ENCODE peak calls at places on chromosomes 12 and 14, in eight cellular contexts. One of them, this sample, is unnamed.

GRCh38 chr14:92759300-92759678 is 10.9 kb upstream of the LGMN start:
- DNase-seq in stimulated activated CD4-positive, alpha-beta T cell treated with anti-CD3 and anti-CD28 coated beads, TNF-alpha, amount 100 ng/mL, for 48 hours: no peak
- DNase-seq in pancreas: no peak
- DNase-seq in H7: no peak
- DNase-seq in posterior vena cava: no peak
- DNase-seq in amygdala: no peak
- DNase-seq in EH: peak
- DNase-seq in HCT116: no peak
- DNase-seq in this sample: no peak

GRCh38 chr14:57692671-57693070 is 173.2 kb downstream of the SLC35F4 start:
- DNase-seq in stimulated activated CD4-positive, alpha-beta T cell treated with anti-CD3 and anti-CD28 coated beads, TNF-alpha, amount 100 ng/mL, for 48 hours: no peak
- DNase-seq in pancreas: no peak
- DNase-seq in H7: no peak
- DNase-seq in posterior vena cava: no peak
- DNase-seq in amygdala: no peak
- DNase-seq in EH: peak
- DNase-seq in HCT116: peak
- DNase-seq in this sample: no peak

GRCh38 chr14:67515386-67516079 is 17.6 kb upstream of the PLEKHH1 start:
- DNase-seq in stimulated activated CD4-positive, alpha-beta T cell treated with anti-CD3 and anti-CD28 coated beads, TNF-alpha, amount 100 ng/mL, for 48 hours: no peak
- DNase-seq in pancreas: no peak
- DNase-seq in H7: peak
- DNase-seq in posterior vena cava: no peak
- DNase-seq in amygdala: no peak
- DNase-seq in EH: peak
- DNase-seq in HCT116: no peak
- DNase-seq in this sample: peak

GRCh38 chr12:123996581-123996980 is 23.6 kb downstream of the ZNF664 start:
- DNase-seq in stimulated activated CD4-positive, alpha-beta T cell treated with anti-CD3 and anti-CD28 coated beads, TNF-alpha, amount 100 ng/mL, for 48 hours: no peak
- DNase-seq in pancreas: no peak
- DNase-seq in H7: no peak
- DNase-seq in posterior vena cava: no peak
- DNase-seq in amygdala: no peak
- DNase-seq in EH: no peak
- DNase-seq in HCT116: no peak
- DNase-seq in this sample: no peak

GRCh38 chr12:5511644-5512584 is 80.0 kb downstream of the NTF3 start:
- DNase-seq in stimulated activated CD4-positive, alpha-beta T cell treated with anti-CD3 and anti-CD28 coated beads, TNF-alpha, amount 100 ng/mL, for 48 hours: no peak
- DNase-seq in pancreas: no peak
- DNase-seq in H7: peak
- DNase-seq in posterior vena cava: no peak
- DNase-seq in amygdala: no peak
- DNase-seq in EH: peak
- DNase-seq in HCT116: peak
- DNase-seq in this sample: peak

GRCh38 chr14:50875359-50876090 is 3.7 kb downstream of the ABHD12B start:
- DNase-seq in stimulated activated CD4-positive, alpha-beta T cell treated with anti-CD3 and anti-CD28 coated beads, TNF-alpha, amount 100 ng/mL, for 48 hours: peak
- DNase-seq in pancreas: no peak
- DNase-seq in H7: no peak
- DNase-seq in posterior vena cava: no peak
- DNase-seq in amygdala: no peak
- DNase-seq in EH: peak
- DNase-seq in HCT116: no peak
- DNase-seq in this sample: no peak

GRCh38 chr12:121392325-121392716 is 7.6 kb upstream of the RNF34 start:
- DNase-seq in stimulated activated CD4-positive, alpha-beta T cell treated with anti-CD3 and anti-CD28 coated beads, TNF-alpha, amount 100 ng/mL, for 48 hours: no peak
- DNase-seq in pancreas: no peak
- DNase-seq in H7: no peak
- DNase-seq in posterior vena cava: no peak
- DNase-seq in amygdala: no peak
- DNase-seq in EH: no peak
- DNase-seq in HCT116: no peak
- DNase-seq in this sample: no peak

GRCh38 chr12:26566186-26566585 is 266.8 kb downstream of the ITPR2 start:
- DNase-seq in stimulated activated CD4-positive, alpha-beta T cell treated with anti-CD3 and anti-CD28 coated beads, TNF-alpha, amount 100 ng/mL, for 48 hours: no peak
- DNase-seq in pancreas: no peak
- DNase-seq in H7: no peak
- DNase-seq in posterior vena cava: no peak
- DNase-seq in amygdala: no peak
- DNase-seq in EH: no peak
- DNase-seq in HCT116: no peak
- DNase-seq in this sample: no peak

GRCh38 chr12:4828176-4828575 is 81.5 kb upstream of the KCNA1 start:
- DNase-seq in stimulated activated CD4-positive, alpha-beta T cell treated with anti-CD3 and anti-CD28 coated beads, TNF-alpha, amount 100 ng/mL, for 48 hours: no peak
- DNase-seq in pancreas: no peak
- DNase-seq in H7: no peak
- DNase-seq in posterior vena cava: no peak
- DNase-seq in amygdala: no peak
- DNase-seq in EH: no peak
- DNase-seq in HCT116: no peak
- DNase-seq in this sample: no peak

GRCh38 chr14:21498540-21499526 is 12.3 kb downstream of the METTL3 start:
- DNase-seq in stimulated activated CD4-positive, alpha-beta T cell treated with anti-CD3 and anti-CD28 coated beads, TNF-alpha, amount 100 ng/mL, for 48 hours: no peak
- DNase-seq in pancreas: no peak
- DNase-seq in H7: peak
- DNase-seq in posterior vena cava: no peak
- DNase-seq in amygdala: no peak
- DNase-seq in EH: peak
- DNase-seq in HCT116: peak
- DNase-seq in this sample: no peak

GRCh38 chr14:94679106-94679819 is 67.1 kb downstream of the SERPINA3 start:
- DNase-seq in stimulated activated CD4-positive, alpha-beta T cell treated with anti-CD3 and anti-CD28 coated beads, TNF-alpha, amount 100 ng/mL, for 48 hours: no peak
- DNase-seq in pancreas: no peak
- DNase-seq in H7: no peak
- DNase-seq in posterior vena cava: no peak
- DNase-seq in amygdala: no peak
- DNase-seq in EH: no peak
- DNase-seq in HCT116: no peak
- DNase-seq in this sample: no peak

GRCh38 chr12:54352891-54353874 is 11.1 kb downstream of the GPR84 start:
- DNase-seq in stimulated activated CD4-positive, alpha-beta T cell treated with anti-CD3 and anti-CD28 coated beads, TNF-alpha, amount 100 ng/mL, for 48 hours: no peak
- DNase-seq in pancreas: peak
- DNase-seq in H7: peak
- DNase-seq in posterior vena cava: no peak
- DNase-seq in amygdala: peak
- DNase-seq in EH: peak
- DNase-seq in HCT116: no peak
- DNase-seq in this sample: no peak

GRCh38 chr14:21840765-21841164 is 167.1 kb upstream of the OR4E1 start:
- DNase-seq in stimulated activated CD4-positive, alpha-beta T cell treated with anti-CD3 and anti-CD28 coated beads, TNF-alpha, amount 100 ng/mL, for 48 hours: no peak
- DNase-seq in pancreas: no peak
- DNase-seq in H7: peak
- DNase-seq in posterior vena cava: no peak
- DNase-seq in amygdala: no peak
- DNase-seq in EH: no peak
- DNase-seq in HCT116: peak
- DNase-seq in this sample: no peak

GRCh38 chr12:46446645-46447044 is 74.1 kb upstream of the SLC38A2 start:
- DNase-seq in stimulated activated CD4-positive, alpha-beta T cell treated with anti-CD3 and anti-CD28 coated beads, TNF-alpha, amount 100 ng/mL, for 48 hours: no peak
- DNase-seq in pancreas: no peak
- DNase-seq in H7: no peak
- DNase-seq in posterior vena cava: no peak
- DNase-seq in amygdala: no peak
- DNase-seq in EH: no peak
- DNase-seq in HCT116: no peak
- DNase-seq in this sample: no peak

GRCh38 chr12:71871116-71871515 is 31.6 kb downstream of the TBC1D15 start:
- DNase-seq in stimulated activated CD4-positive, alpha-beta T cell treated with anti-CD3 and anti-CD28 coated beads, TNF-alpha, amount 100 ng/mL, for 48 hours: no peak
- DNase-seq in pancreas: no peak
- DNase-seq in H7: no peak
- DNase-seq in posterior vena cava: no peak
- DNase-seq in amygdala: no peak
- DNase-seq in EH: peak
- DNase-seq in HCT116: no peak
- DNase-seq in this sample: no peak

GRCh38 chr14:58362798-58363412 is 32.8 kb upstream of the TOMM20L start:
- DNase-seq in stimulated activated CD4-positive, alpha-beta T cell treated with anti-CD3 and anti-CD28 coated beads, TNF-alpha, amount 100 ng/mL, for 48 hours: no peak
- DNase-seq in pancreas: no peak
- DNase-seq in H7: peak
- DNase-seq in posterior vena cava: no peak
- DNase-seq in amygdala: no peak
- DNase-seq in EH: peak
- DNase-seq in HCT116: peak
- DNase-seq in this sample: no peak

GRCh38 chr12:110846615-110847566 is at the start of gene CCDC63:
- DNase-seq in stimulated activated CD4-positive, alpha-beta T cell treated with anti-CD3 and anti-CD28 coated beads, TNF-alpha, amount 100 ng/mL, for 48 hours: no peak
- DNase-seq in pancreas: peak
- DNase-seq in H7: peak
- DNase-seq in posterior vena cava: peak
- DNase-seq in amygdala: peak
- DNase-seq in EH: peak
- DNase-seq in HCT116: peak
- DNase-seq in this sample: peak

GRCh38 chr12:52907092-52907810 is 2.4 kb upstream of the KRT8 start:
- DNase-seq in stimulated activated CD4-positive, alpha-beta T cell treated with anti-CD3 and anti-CD28 coated beads, TNF-alpha, amount 100 ng/mL, for 48 hours: no peak
- DNase-seq in pancreas: peak
- DNase-seq in H7: peak
- DNase-seq in posterior vena cava: no peak
- DNase-seq in amygdala: no peak
- DNase-seq in EH: peak
- DNase-seq in HCT116: no peak
- DNase-seq in this sample: no peak

This sample was measured in Right ventricle myocardium superior.